ENCODE peak calls at places on chromosome 5, in nine cellular contexts. P, K, E, G, V, Z, N, I and S are unnamed samples.

GRCh38 chr5:141785667-141786066 is 92.5 kb downstream of the PCDH1 start:
- DNase-seq in P (no peak), K (no peak), E (no peak), G (no peak), V (no peak), Z (no peak), N (no peak), I (no peak), S (no peak)

GRCh38 chr5:61171479-61171878 is 9.2 kb upstream of the SMIM15 start:
- DNase-seq in P (no peak), K (no peak), E (no peak), G (no peak), V (no peak), Z (no peak), N (no peak), I (no peak), S (no peak)

GRCh38 chr5:172648755-172649154 is 7.7 kb downstream of the NEURL1B start:
- DNase-seq in P (no peak), K (no peak), E (no peak), G (no peak), V (no peak), Z (no peak), N (no peak), I (no peak), S (no peak)

GRCh38 chr5:78985407-78986223 is 505 bp upstream of the ARSB start:
- DNase-seq in P (peak), K (no peak), E (no peak), G (peak), V (peak), Z (peak), N (peak), I (peak), S (no peak)

GRCh38 chr5:35202319-35203111 is 27.8 kb downstream of the PRLR start:
- DNase-seq in P (peak), K (no peak), E (no peak), G (peak), V (peak), Z (peak), N (no peak), I (no peak), S (no peak)

GRCh38 chr5:124315746-124316415 is 430.6 kb downstream of the ZNF608 start:
- DNase-seq in P (no peak), K (peak), E (no peak), G (no peak), V (no peak), Z (no peak), N (no peak), I (no peak), S (no peak)

GRCh38 chr5:160621503-160621902 is 199.8 kb downstream of the PTTG1 start:
- DNase-seq in P (no peak), K (no peak), E (no peak), G (no peak), V (no peak), Z (no peak), N (no peak), I (no peak), S (no peak)

GRCh38 chr5:204966-205670 is 12.8 kb downstream of the CCDC127 start:
- DNase-seq in P (no peak), K (no peak), E (no peak), G (no peak), V (no peak), Z (no peak), N (no peak), I (no peak), S (no peak)

GRCh38 chr5:59757442-59757841 is 136.1 kb downstream of the PDE4D start:
- DNase-seq in P (no peak), K (no peak), E (no peak), G (no peak), V (peak), Z (no peak), N (no peak), I (no peak), S (no peak)

GRCh38 chr5:166562246-166562645 is 1729.2 kb upstream of the WWC1 start:
- DNase-seq in P (no peak), K (no peak), E (no peak), G (no peak), V (no peak), Z (no peak), N (no peak), I (no peak), S (no peak)

GRCh38 chr5:88085462-88085861 is 183.2 kb downstream of the TMEM161B start:
- DNase-seq in P (no peak), K (no peak), E (no peak), G (no peak), V (no peak), Z (no peak), N (no peak), I (no peak), S (no peak)

GRCh38 chr5:16867585-16867953 is 68.5 kb downstream of the MYO10 start:
- DNase-seq in P (no peak), K (no peak), E (no peak), G (no peak), V (no peak), Z (no peak), N (no peak), I (no peak), S (no peak)

GRCh38 chr5:146778795-146779579 is 99.6 kb downstream of the PPP2R2B start:
- DNase-seq in P (no peak), K (no peak), E (no peak), G (no peak), V (no peak), Z (no peak), N (no peak), I (no peak), S (no peak)

GRCh38 chr5:159965031-159965837 is 43.7 kb upstream of the TTC1 start:
- DNase-seq in P (peak), K (no peak), E (no peak), G (peak), V (peak), Z (peak), N (peak), I (no peak), S (no peak)

GRCh38 chr5:127001621-127002296 is 28.6 kb downstream of the MARCHF3 start:
- DNase-seq in P (no peak), K (no peak), E (no peak), G (no peak), V (peak), Z (no peak), N (no peak), I (no peak), S (no peak)

GRCh38 chr5:73370076-73370475 is 78.5 kb downstream of the FOXD1 start:
- DNase-seq in P (no peak), K (no peak), E (no peak), G (no peak), V (no peak), Z (no peak), N (no peak), I (no peak), S (no peak)

GRCh38 chr5:36690041-36690941 is 83.9 kb downstream of the SLC1A3 start:
- DNase-seq in P (peak), K (no peak), E (peak), G (peak), V (peak), Z (peak), N (peak), I (peak), S (peak)

GRCh38 chr5:96968074-96968473 is 32.2 kb downstream of the LNPEP start:
- DNase-seq in P (no peak), K (no peak), E (no peak), G (no peak), V (peak), Z (no peak), N (no peak), I (no peak), S (no peak)

GRCh38 chr5:1746371-1747078 is 53.1 kb downstream of the MRPL36 start:
- DNase-seq in P (no peak), K (no peak), E (no peak), G (no peak), V (no peak), Z (no peak), N (peak), I (no peak), S (no peak)

GRCh38 chr5:177552839-177553455 is 1.4 kb downstream of the FAM193B start:
- DNase-seq in P (no peak), K (no peak), E (no peak), G (no peak), V (no peak), Z (peak), N (no peak), I (no peak), S (no peak)

GRCh38 chr5:110790673-110791072 is 51.9 kb downstream of the SLC25A46 start:
- DNase-seq in P (no peak), K (no peak), E (no peak), G (no peak), V (peak), Z (no peak), N (no peak), I (no peak), S (no peak)

GRCh38 chr5:126449751-126450271 is 26.6 kb downstream of the GRAMD2B start:
- DNase-seq in P (peak), K (peak), E (no peak), G (no peak), V (peak), Z (no peak), N (no peak), I (no peak), S (no peak)

GRCh38 chr5:73299017-73299630 is 126.1 kb downstream of the TMEM174 start:
- DNase-seq in P (no peak), K (no peak), E (no peak), G (no peak), V (peak), Z (no peak), N (no peak), I (no peak), S (no peak)

GRCh38 chr5:14676320-14676719 is 11.8 kb downstream of the OTULIN start:
- DNase-seq in P (peak), K (peak), E (no peak), G (no peak), V (peak), Z (no peak), N (peak), I (no peak), S (peak)

GRCh38 chr5:124755565-124755964 is 9.1 kb upstream of the ZNF608 start:
- DNase-seq in P (no peak), K (no peak), E (no peak), G (peak), V (no peak), Z (no peak), N (no peak), I (no peak), S (no peak)

GRCh38 chr5:55547792-55548191 is 13.0 kb upstream of the PLPP1 start:
- DNase-seq in P (no peak), K (no peak), E (no peak), G (no peak), V (no peak), Z (no peak), N (no peak), I (no peak), S (no peak)

GRCh38 chr5:53397845-53398244 is 82.6 kb upstream of the FST start:
- DNase-seq in P (no peak), K (no peak), E (no peak), G (no peak), V (peak), Z (no peak), N (peak), I (no peak), S (no peak)

GRCh38 chr5:124790261-124790894 is 43.9 kb upstream of the ZNF608 start:
- DNase-seq in P (no peak), K (peak), E (no peak), G (no peak), V (peak), Z (no peak), N (no peak), I (no peak), S (no peak)

GRCh38 chr5:55538621-55539020 is 3.9 kb upstream of the PLPP1 start:
- DNase-seq in P (no peak), K (no peak), E (no peak), G (no peak), V (peak), Z (no peak), N (no peak), I (no peak), S (no peak)

GRCh38 chr5:142492781-142493281 is 168.0 kb upstream of the SPRY4 start:
- DNase-seq in P (no peak), K (no peak), E (no peak), G (no peak), V (peak), Z (no peak), N (no peak), I (no peak), S (no peak)

GRCh38 chr5:122170630-122171029 is 41.3 kb downstream of the ZNF474 start:
- DNase-seq in P (no peak), K (no peak), E (no peak), G (no peak), V (peak), Z (no peak), N (no peak), I (no peak), S (no peak)

GRCh38 chr5:113425909-113426308 is 8.9 kb downstream of the TSSK1B start:
- DNase-seq in P (no peak), K (no peak), E (no peak), G (peak), V (no peak), Z (no peak), N (no peak), I (no peak), S (no peak)

GRCh38 chr5:65034029-65034781 is 265.5 kb downstream of the CWC27 start:
- DNase-seq in P (no peak), K (no peak), E (no peak), G (no peak), V (no peak), Z (no peak), N (no peak), I (peak), S (no peak)

GRCh38 chr5:173868096-173868879 is 19.9 kb upstream of the CPEB4 start:
- DNase-seq in P (no peak), K (no peak), E (no peak), G (no peak), V (peak), Z (no peak), N (no peak), I (no peak), S (no peak)

GRCh38 chr5:142100307-142100706 is 8.3 kb upstream of the NDFIP1 start:
- DNase-seq in P (no peak), K (no peak), E (no peak), G (no peak), V (no peak), Z (no peak), N (no peak), I (no peak), S (no peak)

GRCh38 chr5:97383996-97384395 is 200.9 kb upstream of the RIOK2 start:
- DNase-seq in P (no peak), K (no peak), E (no peak), G (no peak), V (peak), Z (no peak), N (no peak), I (no peak), S (no peak)

GRCh38 chr5:178241259-178241658 is 8.7 kb upstream of the PHYKPL start:
- DNase-seq in P (no peak), K (no peak), E (no peak), G (no peak), V (no peak), Z (no peak), N (peak), I (no peak), S (no peak)